ENCODE peak calls at places on chromosome X, in eight cellular contexts. X, L, P, B, K, F, H and Q are unnamed samples.

GRCh38 chrX:108020631-108021030 is 24.2 kb upstream of the VSIG1 start:
- DNase-seq in X (no peak), L (no peak), P (peak), B (no peak), K (no peak), F (no peak), H (peak), Q (peak)

GRCh38 chrX:33161829-33162228 is 49.5 kb downstream of the DMD start:
- DNase-seq in X (no peak), L (no peak), P (no peak), B (no peak), K (no peak), F (no peak), H (no peak), Q (no peak)

GRCh38 chrX:23779025-23779424 is 3.9 kb upstream of the SAT1 start:
- DNase-seq in X (no peak), L (no peak), P (peak), B (no peak), K (no peak), F (no peak), H (peak), Q (no peak)

GRCh38 chrX:30488092-30488491 is 89.5 kb downstream of the TASL start:
- DNase-seq in X (no peak), L (no peak), P (peak), B (no peak), K (no peak), F (no peak), H (no peak), Q (no peak)

GRCh38 chrX:71178908-71179307 is 34.3 kb downstream of the NLGN3 start:
- DNase-seq in X (peak), L (peak), P (peak), B (peak), K (peak), F (no peak), H (peak), Q (peak)

GRCh38 chrX:111100191-111100590 is 4.2 kb downstream of the PAK3 start:
- DNase-seq in X (no peak), L (no peak), P (peak), B (peak), K (no peak), F (no peak), H (peak), Q (peak)

GRCh38 chrX:28884823-28885222 is 297.6 kb downstream of the IL1RAPL1 start:
- DNase-seq in X (no peak), L (no peak), P (no peak), B (no peak), K (no peak), F (no peak), H (no peak), Q (no peak)

GRCh38 chrX:9765737-9766098 is at the start of gene GPR143:
- DNase-seq in X (no peak), L (no peak), P (no peak), B (no peak), K (no peak), F (no peak), H (no peak), Q (no peak)

GRCh38 chrX:68697465-68698125 is 50.1 kb downstream of the STARD8 start:
- DNase-seq in X (no peak), L (no peak), P (peak), B (no peak), K (no peak), F (no peak), H (no peak), Q (no peak)

GRCh38 chrX:25144043-25144940 is 128.5 kb upstream of the ARX start:
- DNase-seq in X (peak), L (peak), P (peak), B (peak), K (peak), F (peak), H (peak), Q (peak)